ENCODE peak calls at places on chromosomes 4 and X, in nine cellular contexts. F is uterus; B is GM20000; R is progenitor cell of endocrine pancreas; M is SK-N-SH; E is HuH-7.5; A is activated T-helper 1 cell treated with anti-CD3 and anti-CD28 coated beads, Interleukin-2, amount 50 U/mL, for 16 hours; T is stimulated activated naive CD8-positive, alpha-beta T cell treated with anti-CD3 and anti-CD28 coated beads, Interleukin-15, Interleukin-2, amounts not matched to agents 100 U/mL and 50 U/mL, for 24 hours; Y is endothelial cell. S is an unnamed sample.

GRCh38 chrX:45320191-45320590 is 119.5 kb upstream of the DIPK2B start:
- DNase-seq in F (no peak), B (no peak), R (no peak), M (no peak), E (no peak), A (no peak), T (no peak), Y (no peak), S (no peak)

GRCh38 chr4:72902354-72902753 is 167.2 kb downstream of the COX18 start:
- DNase-seq in F (no peak), B (no peak), R (no peak), M (no peak), E (no peak), A (no peak), T (no peak), Y (no peak), S (no peak)

GRCh38 chr4:189837462-189837861 is 103.2 kb upstream of the FRG1 start:
- DNase-seq in F (no peak), B (no peak), R (no peak), M (no peak), E (no peak), A (no peak), T (no peak), Y (no peak), S (no peak)

GRCh38 chrX:38841766-38842165 is 40.5 kb downstream of the MID1IP1 start:
- DNase-seq in F (no peak), B (no peak), R (no peak), M (no peak), E (no peak), A (no peak), T (no peak), Y (no peak), S (no peak)

GRCh38 chr4:127575888-127576287 is 56.9 kb upstream of the INTU start:
- DNase-seq in F (no peak), B (no peak), R (no peak), M (no peak), E (no peak), A (no peak), T (no peak), Y (no peak), S (no peak)

GRCh38 chr4:38160487-38161207 is 200.4 kb downstream of the PTTG2 start:
- DNase-seq in F (peak), B (peak), R (no peak), M (no peak), E (peak), A (no peak), T (peak), Y (no peak), S (no peak)

GRCh38 chr4:184655889-184656869 is 6.6 kb downstream of the PRIMPOL start:
- DNase-seq in F (no peak), B (no peak), R (no peak), M (no peak), E (no peak), A (no peak), T (no peak), Y (no peak), S (no peak)

GRCh38 chrX:2137882-2138281 is 362.9 kb downstream of the DHRSX start:
- DNase-seq in F (no peak), B (no peak), R (no peak), M (no peak), E (no peak), A (no peak), T (no peak), Y (no peak), S (no peak)

GRCh38 chr4:113835005-113835404 is 73.5 kb upstream of the CAMK2D start:
- DNase-seq in F (no peak), B (no peak), R (no peak), M (no peak), E (no peak), A (no peak), T (no peak), Y (peak), S (no peak)

GRCh38 chr4:10074767-10075105 is 41.9 kb downstream of the WDR1 start:
- DNase-seq in F (peak), B (peak), R (no peak), M (no peak), E (peak), A (no peak), T (no peak), Y (no peak), S (peak)

S was measured in 8988T.